ENCODE peak calls at places on chromosome 3, in four cellular contexts. S is hippocampal formation, D is T follicular helper cell, E is BE2C. B is an unnamed sample.
A peak's percentile ranks its signal among the peaks of the same experiment; 100 is the strongest.

GRCh38 chr3:114454592-114455251 is 160.9 kb downstream of the TIGIT start:
- DNase-seq in D (no peak), S (peak; percentile 60), E (peak; percentile 77), B (peak; percentile 73)

GRCh38 chr3:161266731-161267150 is 45.6 kb downstream of the NMD3 start:
- DNase-seq in S (no peak), D (no peak), E (no peak), B (no peak)

GRCh38 chr3:130539005-130539404 is 22.0 kb downstream of the COL6A6 start:
- DNase-seq in D (no peak), E (peak; percentile 78), S (no peak), B (peak; percentile 38)

GRCh38 chr3:16124636-16125035 is 49.8 kb upstream of the GALNT15 start:
- DNase-seq in E (no peak), D (no peak), S (no peak), B (no peak)

GRCh38 chr3:126659915-126660886 is 5.3 kb upstream of the TXNRD3 start:
- DNase-seq in D (no peak), E (no peak), S (no peak), B (no peak)

GRCh38 chr3:72756900-72757299 is 91.3 kb downstream of the SHQ1 start:
- DNase-seq in S (no peak), D (peak; percentile 15), E (no peak), B (no peak)

GRCh38 chr3:81301230-81301629 is 460.2 kb downstream of the GBE1 start:
- DNase-seq in E (peak; percentile 31), S (no peak), D (no peak), B (no peak)

GRCh38 chr3:128432898-128433629 is 33.6 kb downstream of the DNAJB8 start:
- DNase-seq in D (no peak), E (peak; percentile 64), S (no peak), B (no peak)

GRCh38 chr3:190671658-190672057 is 157.8 kb downstream of the IL1RAP start:
- DNase-seq in D (no peak), E (no peak), S (no peak), B (no peak)

GRCh38 chr3:4394567-4394966 is 72.5 kb downstream of the SUMF1 start:
- DNase-seq in S (no peak), E (no peak), D (no peak), B (no peak)

GRCh38 chr3:124429129-124429815 is 301.0 kb upstream of the UMPS start:
- DNase-seq in E (no peak), S (no peak), D (no peak), B (no peak)

GRCh38 chr3:185874119-185874518 is 49.3 kb upstream of the IGF2BP2 start:
- DNase-seq in S (no peak), D (no peak), E (no peak), B (no peak)

GRCh38 chr3:144865886-144866285 is 894.3 kb downstream of the DIPK2A start:
- DNase-seq in D (no peak), S (no peak), E (no peak), B (no peak)

GRCh38 chr3:127043041-127043641 is 60.2 kb downstream of the PLXNA1 start:
- DNase-seq in E (peak; percentile 5), D (no peak), S (no peak), B (no peak)

GRCh38 chr3:4740397-4741105 is 238.7 kb upstream of the BHLHE40 start:
- DNase-seq in S (no peak), D (no peak), E (no peak), B (no peak)

GRCh38 chr3:69236808-69237707 is 114.7 kb upstream of the LMOD3 start:
- DNase-seq in E (no peak), S (no peak), D (no peak), B (no peak)

GRCh38 chr3:172305552-172305951 is 142.7 kb downstream of the GHSR start:
- DNase-seq in S (no peak), E (no peak), D (no peak), B (no peak)

GRCh38 chr3:102074951-102075350 is 225.6 kb downstream of the NFKBIZ start:
- DNase-seq in E (no peak), S (no peak), D (no peak), B (no peak)

GRCh38 chr3:125125822-125126245 is 70.0 kb upstream of the HEG1 start:
- DNase-seq in S (no peak), E (no peak), D (no peak), B (no peak)

GRCh38 chr3:73772599-73772998 is 147.9 kb upstream of the PDZRN3 start:
- DNase-seq in D (no peak), S (no peak), E (no peak), B (no peak)

GRCh38 chr3:171557173-171557572 is 97.0 kb upstream of the TNIK start:
- DNase-seq in S (no peak), E (no peak), D (no peak), B (no peak)

GRCh38 chr3:134348524-134348923 is 25.7 kb downstream of the AMOTL2 start:
- DNase-seq in E (no peak), S (no peak), D (no peak), B (no peak)

GRCh38 chr3:10983219-10983916 is 9.2 kb upstream of the SLC6A1 start:
- DNase-seq in D (no peak), E (no peak), S (peak; percentile 49), B (peak; percentile 69)

GRCh38 chr3:184629555-184630160 is 68.1 kb downstream of the EPHB3 start:
- DNase-seq in E (peak; percentile 27), S (no peak), D (no peak), B (no peak)

GRCh38 chr3:66602237-66602636 is 101.4 kb upstream of the LRIG1 start:
- DNase-seq in S (no peak), E (no peak), D (no peak), B (no peak)

GRCh38 chr3:40713795-40714194 is 189.0 kb downstream of the ZNF621 start:
- DNase-seq in S (no peak), D (no peak), E (no peak), B (no peak)

GRCh38 chr3:105791919-105792786 is 76.7 kb downstream of the CBLB start:
- DNase-seq in E (no peak), D (no peak), S (no peak), B (no peak)

GRCh38 chr3:46076606-46077005 is 49.3 kb upstream of the XCR1 start:
- DNase-seq in D (no peak), E (no peak), S (no peak), B (no peak)

GRCh38 chr3:59570816-59571215 is 521.0 kb upstream of the CFAP20DC start:
- DNase-seq in S (no peak), E (no peak), D (no peak), B (no peak)

GRCh38 chr3:183481582-183481981 is 53.2 kb upstream of the MCF2L2 start:
- DNase-seq in D (no peak), E (no peak), S (no peak), B (no peak)

GRCh38 chr3:108546249-108546648 is 35.9 kb upstream of the MYH15 start:
- DNase-seq in S (no peak), D (no peak), E (no peak), B (no peak)

GRCh38 chr3:18510947-18511346 is 85.8 kb upstream of the SATB1 start:
- DNase-seq in D (no peak), E (no peak), S (no peak), B (no peak)

GRCh38 chr3:18445421-18446066 is 20.4 kb upstream of the SATB1 start:
- DNase-seq in E (no peak), D (peak; percentile 70), S (no peak), B (no peak)

GRCh38 chr3:139797724-139798343 is 120.1 kb upstream of the NMNAT3 start:
- DNase-seq in E (no peak), D (no peak), S (no peak), B (no peak)

GRCh38 chr3:181797431-181797830 is 85.7 kb downstream of the SOX2 start:
- DNase-seq in D (no peak), S (no peak), E (no peak), B (no peak)

B was measured in head of caudate nucleus.